ENCODE peak calls at places on chromosomes 1 and 21, in six cellular contexts. One of them, this sample, is unnamed.

GRCh38 chr1:182625716-182626504 is 21.7 kb upstream of the RGS16 start:
- DNase-seq in activated CD4-positive, alpha-beta T cell treated with anti-CD3 and anti-CD28 coated beads, Interleukin-2, amount 10 ng/mL, durations not matched to agents 7 days and 5 days: no peak
- DNase-seq in NCI-H2081: no peak
- DNase-seq in heart right ventricle: no peak
- DNase-seq in lower lobe of right lung: no peak
- DNase-seq in germinal center: no peak
- DNase-seq in this sample: no peak

GRCh38 chr1:63362578-63362977 is 4.8 kb upstream of the ALG6 start:
- DNase-seq in activated CD4-positive, alpha-beta T cell treated with anti-CD3 and anti-CD28 coated beads, Interleukin-2, amount 10 ng/mL, durations not matched to agents 7 days and 5 days: no peak
- DNase-seq in NCI-H2081: no peak
- DNase-seq in heart right ventricle: no peak
- DNase-seq in lower lobe of right lung: no peak
- DNase-seq in germinal center: no peak
- DNase-seq in this sample: no peak

GRCh38 chr21:15242906-15243305 is 178.1 kb upstream of the NRIP1 start:
- DNase-seq in activated CD4-positive, alpha-beta T cell treated with anti-CD3 and anti-CD28 coated beads, Interleukin-2, amount 10 ng/mL, durations not matched to agents 7 days and 5 days: no peak
- DNase-seq in NCI-H2081: no peak
- DNase-seq in heart right ventricle: no peak
- DNase-seq in lower lobe of right lung: no peak
- DNase-seq in germinal center: no peak
- DNase-seq in this sample: no peak

GRCh38 chr1:37174876-37175275 is 140.6 kb upstream of the GRIK3 start:
- DNase-seq in activated CD4-positive, alpha-beta T cell treated with anti-CD3 and anti-CD28 coated beads, Interleukin-2, amount 10 ng/mL, durations not matched to agents 7 days and 5 days: no peak
- DNase-seq in NCI-H2081: no peak
- DNase-seq in heart right ventricle: no peak
- DNase-seq in lower lobe of right lung: no peak
- DNase-seq in germinal center: no peak
- DNase-seq in this sample: no peak

GRCh38 chr1:70358921-70359564 is 4.5 kb upstream of the ANKRD13C start:
- DNase-seq in activated CD4-positive, alpha-beta T cell treated with anti-CD3 and anti-CD28 coated beads, Interleukin-2, amount 10 ng/mL, durations not matched to agents 7 days and 5 days: no peak
- DNase-seq in NCI-H2081: no peak
- DNase-seq in heart right ventricle: no peak
- DNase-seq in lower lobe of right lung: no peak
- DNase-seq in germinal center: no peak
- DNase-seq in this sample: no peak

GRCh38 chr21:31222142-31222541 is 121.9 kb downstream of the TIAM1 start:
- DNase-seq in activated CD4-positive, alpha-beta T cell treated with anti-CD3 and anti-CD28 coated beads, Interleukin-2, amount 10 ng/mL, durations not matched to agents 7 days and 5 days: no peak
- DNase-seq in NCI-H2081: no peak
- DNase-seq in heart right ventricle: no peak
- DNase-seq in lower lobe of right lung: no peak
- DNase-seq in germinal center: no peak
- DNase-seq in this sample: no peak

GRCh38 chr1:27476222-27476621 is 13.7 kb downstream of the WASF2 start:
- DNase-seq in activated CD4-positive, alpha-beta T cell treated with anti-CD3 and anti-CD28 coated beads, Interleukin-2, amount 10 ng/mL, durations not matched to agents 7 days and 5 days: no peak
- DNase-seq in NCI-H2081: no peak
- DNase-seq in heart right ventricle: no peak
- DNase-seq in lower lobe of right lung: no peak
- DNase-seq in germinal center: no peak
- DNase-seq in this sample: no peak

GRCh38 chr1:231040019-231040799 is at the start of gene FAM89A:
- DNase-seq in activated CD4-positive, alpha-beta T cell treated with anti-CD3 and anti-CD28 coated beads, Interleukin-2, amount 10 ng/mL, durations not matched to agents 7 days and 5 days: peak; percentile 68
- DNase-seq in NCI-H2081: peak; percentile 52
- DNase-seq in heart right ventricle: peak; percentile 72
- DNase-seq in lower lobe of right lung: peak; percentile 74
- DNase-seq in germinal center: peak; percentile 91
- DNase-seq in this sample: no peak

GRCh38 chr21:17238468-17238867 is 274.4 kb upstream of the CXADR start:
- DNase-seq in activated CD4-positive, alpha-beta T cell treated with anti-CD3 and anti-CD28 coated beads, Interleukin-2, amount 10 ng/mL, durations not matched to agents 7 days and 5 days: no peak
- DNase-seq in NCI-H2081: no peak
- DNase-seq in heart right ventricle: no peak
- DNase-seq in lower lobe of right lung: no peak
- DNase-seq in germinal center: no peak
- DNase-seq in this sample: no peak

This sample was measured in NCI-H2107.